ENCODE peak calls at places on chromosomes 6 and 20, in four cellular contexts. D, X, Z and R are unnamed samples.

GRCh38 chr6:8679823-8680222 is 244.5 kb upstream of the SLC35B3 start:
- DNase-seq in Z (no peak), D (no peak), X (no peak), R (no peak)

GRCh38 chr6:97203343-97203742 is 79.7 kb downstream of the MMS22L start:
- DNase-seq in D (no peak), Z (no peak), X (no peak), R (no peak)

GRCh38 chr20:20051767-20052073 is 546 bp downstream of the CRNKL1 start:
- DNase-seq in Z (no peak), X (no peak), D (no peak), R (no peak)

GRCh38 chr6:78947962-78948361 is 80.6 kb downstream of the IRAK1BP1 start:
- DNase-seq in Z (no peak), X (no peak), D (no peak), R (no peak)

GRCh38 chr6:147088861-147089260 is 115.4 kb upstream of the STXBP5 start:
- DNase-seq in D (no peak), X (no peak), Z (no peak), R (no peak)

GRCh38 chr6:2632368-2632767 is 118.4 kb downstream of the MYLK4 start:
- DNase-seq in Z (no peak), D (no peak), X (no peak), R (no peak)

GRCh38 chr6:147169529-147169928 is 34.7 kb upstream of the STXBP5 start:
- DNase-seq in X (no peak), Z (no peak), D (no peak), R (no peak)

GRCh38 chr20:34675993-34676641 is 775 bp downstream of the PIGU start:
- DNase-seq in D (no peak), Z (no peak), X (no peak), R (peak)

GRCh38 chr6:157428418-157429202 is 47.6 kb downstream of the ZDHHC14 start:
- DNase-seq in X (no peak), Z (no peak), D (peak), R (no peak)

GRCh38 chr6:44960898-44961297 is 367.2 kb upstream of the RUNX2 start:
- DNase-seq in Z (peak), D (peak), X (no peak), R (no peak)

DNA sequence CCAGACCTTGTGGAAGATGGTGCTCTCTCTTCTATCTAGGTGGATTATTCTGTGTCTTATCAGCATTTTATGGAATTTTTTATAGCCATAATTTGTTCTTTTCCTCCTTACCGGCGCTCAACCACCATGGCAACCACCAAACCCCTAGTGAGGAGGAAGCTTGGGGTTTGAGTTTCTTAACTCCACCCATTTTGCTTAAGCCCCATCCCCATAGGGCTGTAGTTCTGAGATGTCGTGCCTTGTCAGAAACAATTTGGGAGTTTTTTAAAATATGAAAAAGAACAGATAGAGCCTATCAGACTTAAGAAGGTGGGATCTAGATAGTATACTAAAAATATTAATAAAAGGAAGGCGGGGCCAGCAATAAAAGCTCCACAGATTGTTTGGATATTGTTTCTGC is 5.5 kb downstream of the BRD2 start:
- DNase-seq in X (no peak), D (no peak), Z (no peak), R (no peak)
- TF ChIP-seq SUZ12 in X (no peak), D (no peak), Z (no peak), R (no peak)

GRCh38 chr6:162377735-162378134 is 349.8 kb downstream of the PRKN start:
- DNase-seq in X (no peak), Z (no peak), D (no peak), R (no peak)
- H3K4me3 ChIP-seq in X (no peak), Z (no peak), D (no peak), R (no peak)

DNA sequence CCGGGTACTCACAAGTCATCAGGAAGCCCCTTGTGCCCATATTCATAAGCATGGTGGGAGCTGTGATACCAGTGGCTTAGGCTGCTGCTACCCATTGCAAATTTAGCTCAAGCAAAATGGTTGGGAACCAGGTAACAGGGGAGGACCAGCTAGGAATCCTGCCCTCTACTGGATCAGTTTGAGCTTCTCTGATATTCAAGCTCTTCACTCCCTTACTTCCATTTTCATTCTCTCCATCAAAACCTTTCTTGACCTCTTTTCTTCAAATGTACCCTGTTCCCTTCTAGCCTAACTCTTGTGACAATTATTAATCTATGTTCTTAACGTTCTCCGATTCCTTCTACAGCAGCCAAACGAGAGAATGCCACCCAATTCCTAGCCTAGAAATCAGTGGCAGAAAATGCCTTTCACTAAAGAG is 9.7 kb downstream of the NOL7 start:
- DNase-seq in Z (no peak), X (peak), D (peak), R (peak)
- H3K9ac ChIP-seq in Z (no peak), X (no peak), D (no peak), R (no peak)

GRCh38 chr20:52654552-52654951 is 317.6 kb upstream of the TSHZ2 start:
- DNase-seq in D (no peak), X (no peak), Z (no peak), R (no peak)
- TF ChIP-seq SUZ12 in D (no peak), X (no peak), Z (no peak), R (no peak)

DNA sequence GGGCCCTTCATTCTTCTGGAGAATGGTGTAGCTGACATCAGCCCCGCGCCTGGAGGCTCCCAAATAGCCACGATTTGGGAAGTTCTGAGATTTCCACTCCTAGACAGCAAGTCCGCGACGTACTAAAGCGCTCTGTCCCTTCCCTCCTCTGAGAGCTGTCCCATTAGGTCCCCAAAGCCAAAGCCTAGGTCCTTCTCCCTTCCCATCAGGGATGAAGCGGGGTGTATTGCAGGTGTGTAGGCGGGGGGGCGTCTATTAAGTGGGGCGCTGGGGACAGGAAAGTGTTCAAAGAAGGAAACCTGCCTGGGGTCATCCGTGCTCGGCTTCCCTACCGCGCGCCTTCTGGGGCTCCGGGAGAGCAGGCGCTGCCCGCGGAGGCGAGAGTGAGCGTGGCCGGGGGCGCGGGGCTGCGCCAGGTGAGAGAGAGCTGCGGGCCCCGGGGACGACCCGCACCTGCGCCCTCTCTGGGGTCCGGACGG is 595 bp downstream of the MOXD1 start:
- DNase-seq in D (no peak), X (no peak), Z (no peak), R (no peak)
- H3K4me3 ChIP-seq in D (peak), X (peak), Z (peak), R (peak)